ENCODE peak calls at places on chromosomes 13 and 19, in four cellular contexts. F is fibroblast of the aortic adventitia, A is stomach, T is progenitor cell of endocrine pancreas. L is an unnamed sample.

GRCh38 chr19:6825076-6825774 is 52.7 kb downstream of the VAV1 start:
- DNase-seq in T (no peak), A (no peak), F (no peak), L (no peak)

GRCh38 chr13:43301341-43301969 is 278.1 kb downstream of the DNAJC15 start:
- DNase-seq in A (no peak), T (no peak), F (peak; percentile 31), L (no peak)

GRCh38 chr13:76516013-76516412 is 370.2 kb downstream of the KCTD12 start:
- DNase-seq in F (peak; percentile 84), A (no peak), T (no peak), L (no peak)

GRCh38 chr13:106736941-106737340 is 169.0 kb upstream of the ARGLU1 start:
- DNase-seq in F (no peak), T (no peak), A (no peak), L (no peak)

GRCh38 chr19:52343548-52343947 is 7.5 kb downstream of the ZNF610 start:
- DNase-seq in A (peak; percentile 36), T (peak; percentile 68), F (peak; percentile 16), L (peak; percentile 71)

GRCh38 chr13:46296920-46297319 is 85.2 kb downstream of the LRRC63 start:
- DNase-seq in A (no peak), T (no peak), F (peak; percentile 99), L (no peak)

GRCh38 chr19:651114-651818 is 11.6 kb downstream of the FGF22 start:
- DNase-seq in A (no peak), T (no peak), F (no peak), L (no peak)

GRCh38 chr13:105974380-105974779 is 561.1 kb downstream of the EFNB2 start:
- DNase-seq in A (no peak), T (no peak), F (no peak), L (no peak)

GRCh38 chr13:32720026-32720425 is 133.8 kb downstream of the PDS5B start:
- DNase-seq in A (no peak), F (no peak), T (no peak), L (no peak)

GRCh38 chr19:869245-870177 is 10.0 kb downstream of the CFD start:
- DNase-seq in F (peak; percentile 98), T (no peak), A (no peak), L (no peak)

GRCh38 chr13:91157273-91158014 is 190.0 kb upstream of the MIR17HG start:
- DNase-seq in F (no peak), A (no peak), T (no peak), L (no peak)

GRCh38 chr13:89688908-89689307 is 1658.6 kb upstream of the MIR17HG start:
- DNase-seq in F (no peak), A (no peak), T (no peak), L (no peak)

DNA sequence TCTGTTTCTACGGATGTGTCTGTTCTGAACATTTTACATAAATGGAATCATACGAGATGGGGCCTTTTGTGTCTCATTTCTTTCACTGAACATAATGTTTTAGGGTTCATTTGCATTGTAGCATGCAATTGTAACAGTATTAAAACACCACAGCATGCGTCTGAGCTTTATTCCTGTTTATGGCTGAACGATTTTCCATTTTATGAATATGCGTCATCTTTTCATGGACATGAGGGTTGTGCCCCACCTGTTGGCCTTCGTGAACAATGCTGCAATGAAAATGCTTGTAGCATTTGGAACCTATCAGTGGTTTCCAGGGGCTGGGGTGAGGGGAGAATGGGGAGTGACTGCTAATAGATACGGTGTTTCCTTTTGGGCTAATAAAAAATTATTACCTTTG is 5.1 kb downstream of the OR10H1 start:
- DNase-seq in T (no peak), A (peak; percentile 27), F (no peak), L (no peak)
- TF ChIP-seq CTCF in T (no peak), A (no peak), F (no peak), L (no peak)

GRCh38 chr19:4539697-4540581 is at the start of gene LRG1:
- DNase-seq in F (no peak), T (no peak), A (peak; percentile 90), L (no peak)

GRCh38 chr19:4539169-4539696 is 603 bp downstream of the LRG1 start:
- DNase-seq in F (no peak), A (no peak), T (no peak), L (no peak)

GRCh38 chr19:4538601-4538954 is 1.3 kb downstream of the LRG1 start:
- DNase-seq in T (no peak), A (no peak), F (no peak), L (no peak)

GRCh38 chr19:4536798-4537197 is 1.8 kb upstream of the PLIN5 start:
- DNase-seq in F (no peak), T (no peak), A (no peak), L (no peak)

DNA sequence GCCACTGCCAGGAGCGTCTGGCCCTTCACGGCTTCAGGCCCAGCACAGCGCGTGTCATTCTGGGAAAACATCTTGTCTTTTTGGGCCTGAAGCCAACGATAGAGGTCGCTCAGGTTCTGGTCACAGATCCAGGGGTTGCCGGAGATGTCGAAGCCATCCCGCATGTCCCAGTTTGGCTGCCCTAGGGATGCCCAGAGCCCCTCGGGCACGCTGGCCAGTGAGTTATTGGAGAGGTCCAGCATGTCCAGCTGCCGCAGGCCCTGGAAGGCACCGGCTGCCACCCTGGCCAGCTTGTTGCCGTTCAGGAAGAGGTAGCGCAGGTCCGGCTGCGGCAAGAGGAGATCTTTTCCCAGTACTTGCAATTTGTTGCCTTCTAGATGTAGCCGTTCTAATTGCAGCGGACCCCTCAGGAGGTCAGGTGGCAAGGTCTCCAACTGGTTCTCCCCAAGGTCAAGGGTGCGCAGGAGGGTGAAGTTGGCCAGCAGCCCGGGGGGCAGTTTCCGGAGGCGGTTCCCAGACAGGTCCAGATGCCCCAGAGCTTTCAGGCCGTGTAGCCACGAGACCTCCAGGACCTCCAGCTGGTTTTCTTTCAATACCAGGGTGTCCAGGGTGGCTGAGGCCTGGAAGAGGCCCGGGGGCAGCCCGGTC is 1.8 kb downstream of the LRG1 start:
- DNase-seq in A (no peak), T (no peak), F (no peak), L (peak; percentile 66)
- TF ChIP-seq CTCF in A (no peak), T (no peak), F (no peak), L (no peak)

GRCh38 chr19:18851673-18852325 is 20.0 kb downstream of the UPF1 start:
- DNase-seq in T (no peak), F (no peak), A (no peak), L (no peak)

GRCh38 chr19:18852634-18853033 is 20.9 kb downstream of the UPF1 start:
- DNase-seq in F (no peak), A (no peak), T (no peak), L (no peak)

GRCh38 chr19:18854982-18855381 is 23.2 kb downstream of the UPF1 start:
- DNase-seq in F (no peak), A (no peak), T (no peak), L (no peak)

GRCh38 chr19:18855647-18856384 is 24.1 kb downstream of the UPF1 start:
- DNase-seq in A (no peak), F (no peak), T (no peak), L (no peak)

GRCh38 chr19:18853755-18854427 is 22.1 kb downstream of the UPF1 start:
- DNase-seq in F (no peak), A (no peak), T (no peak), L (no peak)
- TF ChIP-seq CTCF in F (no peak), A (no peak), T (peak; percentile 17), L (no peak)

GRCh38 chr13:47798906-47799305 is 202.2 kb downstream of the SUCLA2 start:
- DNase-seq in T (no peak), A (no peak), F (peak; percentile 27), L (no peak)
- TF ChIP-seq CTCF in T (no peak), A (no peak), F (peak; percentile 23), L (no peak)

GRCh38 chr19:30564551-30565011 is 192.4 kb downstream of the ZNF536 start:
- DNase-seq in A (no peak), F (no peak), T (no peak), L (no peak)
- TF ChIP-seq CTCF in A (no peak), F (no peak), T (no peak), L (no peak)

DNA sequence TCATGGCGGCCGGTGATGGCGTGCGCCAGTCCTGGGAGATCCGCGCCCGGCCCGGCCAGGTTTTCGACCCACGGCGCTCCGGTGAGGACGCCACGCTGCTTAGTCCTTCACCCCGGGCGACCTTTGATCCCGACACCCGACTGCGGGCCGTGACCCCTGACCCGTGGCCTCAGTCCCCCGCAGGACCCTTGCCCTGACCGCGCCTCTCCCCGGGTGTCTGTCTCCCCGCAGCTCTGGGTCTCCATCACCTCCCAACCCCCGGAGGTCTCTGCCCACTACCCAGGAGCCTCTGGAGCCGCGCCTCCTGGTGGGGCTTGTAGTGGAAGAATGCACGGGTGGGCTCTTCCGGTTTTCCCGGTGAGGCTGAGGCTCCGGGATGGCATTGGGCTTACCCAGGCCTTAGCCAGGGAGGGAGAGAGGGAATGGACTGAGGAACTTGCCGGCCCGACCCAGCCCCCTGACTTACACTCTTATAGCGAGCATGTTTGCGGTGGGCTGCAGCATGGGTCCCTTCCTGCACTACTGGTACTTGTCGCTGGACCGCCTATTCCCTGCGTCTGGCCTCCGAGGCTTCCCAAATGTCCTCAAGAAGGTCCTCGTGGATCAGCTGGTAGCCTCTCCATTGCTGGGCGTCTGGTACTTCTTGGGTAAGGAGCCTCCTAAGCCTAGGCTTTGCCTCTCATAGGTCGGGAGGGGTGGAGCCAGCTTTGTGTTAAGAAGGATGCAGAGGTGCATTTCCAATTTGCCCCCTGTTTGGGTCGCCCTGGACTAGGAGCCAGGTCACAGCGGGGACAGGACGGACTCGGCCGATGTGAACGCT is 580 bp downstream of the MPV17L2 start:
- DNase-seq in A (no peak), T (no peak), F (no peak), L (no peak)
- TF ChIP-seq CTCF in A (no peak), T (no peak), F (no peak), L (no peak)